ENCODE peak calls at places on chromosome X, in eight cellular contexts. Y is body of pancreas, P is IMR-90, Z is testis, T is PC-3, H is thyroid gland, U is GM12878, R is transverse colon. A is an unnamed sample.

GRCh38 chrX:9114245-9114644 is 80.3 kb upstream of the FAM9B start:
- DNase-seq in Y (no peak), P (no peak), Z (no peak), T (peak; percentile 39), H (no peak), U (no peak), R (no peak), A (no peak)

GRCh38 chrX:124829930-124830329 is 483.6 kb downstream of the SH2D1A start:
- DNase-seq in Y (no peak), P (no peak), Z (no peak), T (no peak), H (no peak), U (no peak), R (no peak), A (no peak)

GRCh38 chrX:37922926-37923325 is 75.6 kb upstream of the DYNLT3 start:
- DNase-seq in Y (peak; percentile 13), P (no peak), Z (peak; percentile 16), T (no peak), H (no peak), U (no peak), R (peak; percentile 12), A (no peak)

GRCh38 chrX:94454159-94454558 is 780.2 kb downstream of the FAM133A start:
- DNase-seq in Y (no peak), P (no peak), Z (no peak), T (no peak), H (no peak), U (no peak), R (no peak), A (no peak)

GRCh38 chrX:83658731-83659130 is 150.6 kb downstream of the POU3F4 start:
- DNase-seq in Y (no peak), P (no peak), Z (no peak), T (no peak), H (no peak), U (no peak), R (no peak), A (no peak)

GRCh38 chrX:11670316-11670715 is 4.6 kb upstream of the ARHGAP6 start:
- DNase-seq in Y (no peak), P (no peak), Z (no peak), T (no peak), H (no peak), U (no peak), R (no peak), A (no peak)

GRCh38 chrX:41887691-41888090 is 35.7 kb downstream of the CASK start:
- DNase-seq in Y (no peak), P (no peak), Z (no peak), T (no peak), H (no peak), U (no peak), R (no peak), A (no peak)

GRCh38 chrX:2566044-2566443 is 65.3 kb upstream of the DHRSX start:
- DNase-seq in Y (no peak), P (no peak), Z (no peak), T (no peak), H (no peak), U (no peak), R (no peak), A (no peak)

GRCh38 chrX:119069762-119070161 is 3.0 kb upstream of the CT47C1 start:
- DNase-seq in Y (no peak), P (no peak), Z (no peak), T (no peak), H (no peak), U (no peak), R (no peak), A (no peak)

GRCh38 chrX:38225093-38225492 is 4.4 kb upstream of the SRPX start:
- DNase-seq in Y (no peak), P (peak; percentile 60), Z (no peak), T (no peak), H (no peak), U (no peak), R (no peak), A (no peak)

GRCh38 chrX:38278682-38279081 is 48.6 kb downstream of the RPGR start:
- DNase-seq in Y (no peak), P (peak; percentile 8), Z (no peak), T (peak; percentile 26), H (no peak), U (no peak), R (no peak), A (no peak)

GRCh38 chrX:65697915-65698796 is 30.7 kb downstream of the MSN start:
- DNase-seq in Y (peak; percentile 57), P (no peak), Z (no peak), T (no peak), H (peak; percentile 81), U (peak; percentile 83), R (peak; percentile 66), A (no peak)

GRCh38 chrX:65697173-65697572 is 29.7 kb downstream of the MSN start:
- DNase-seq in Y (no peak), P (peak; percentile 79), Z (no peak), T (no peak), H (no peak), U (no peak), R (no peak), A (no peak)

GRCh38 chrX:65696613-65697012 is 29.2 kb downstream of the MSN start:
- DNase-seq in Y (no peak), P (no peak), Z (no peak), T (no peak), H (no peak), U (no peak), R (no peak), A (no peak)

GRCh38 chrX:65690057-65690855 is 22.8 kb downstream of the MSN start:
- DNase-seq in Y (no peak), P (peak; percentile 78), Z (peak; percentile 60), T (peak; percentile 60), H (peak; percentile 71), U (no peak), R (no peak), A (no peak)

GRCh38 chrX:65695849-65696248 is 28.4 kb downstream of the MSN start:
- DNase-seq in Y (no peak), P (no peak), Z (no peak), T (no peak), H (no peak), U (no peak), R (no peak), A (no peak)
- H3K4me1 ChIP-seq in Y (no peaks in the 10 kb centered on the region), P (peaks cover 16% of the 10 kb centered on the region), Z (peaks cover 2% of the 10 kb centered on the region), T (peaks cover 5% of the 10 kb centered on the region), H (peaks cover 79% of the 10 kb centered on the region), U (peaks cover 59% of the 10 kb centered on the region), R (no peaks in the 10 kb centered on the region), A (no peaks in the 10 kb centered on the region)

GRCh38 chrX:113726898-113727297 is 857.0 kb upstream of the HTR2C start:
- DNase-seq in Y (no peak), P (no peak), Z (no peak), T (no peak), H (no peak), U (no peak), R (no peak), A (no peak)
- H3K27me3 ChIP-seq in Y (no peaks in the 10 kb centered on the region), P (no peaks in the 10 kb centered on the region), Z (no peaks in the 10 kb centered on the region), T (no peaks in the 10 kb centered on the region), H (no peaks in the 10 kb centered on the region), U (no peaks in the 10 kb centered on the region), R (no peaks in the 10 kb centered on the region), A (no peaks in the 10 kb centered on the region)

GRCh38 chrX:68998716-68999115 is 166.5 kb downstream of the PJA1 start:
- DNase-seq in Y (no peak), P (no peak), Z (no peak), T (peak; percentile 31), H (no peak), U (no peak), R (peak; percentile 29), A (no peak)

GRCh38 chrX:68995780-68996551 is 167.1 kb downstream of the EFNB1 start:
- DNase-seq in Y (peak; percentile 26), P (peak; percentile 78), Z (peak; percentile 54), T (no peak), H (peak; percentile 4), U (no peak), R (peak; percentile 79), A (peak; percentile 62)

GRCh38 chrX:68997461-68997860 is 167.8 kb downstream of the PJA1 start:
- DNase-seq in Y (no peak), P (peak; percentile 22), Z (no peak), T (no peak), H (no peak), U (no peak), R (no peak), A (no peak)

GRCh38 chrX:68999351-68999750 is 165.9 kb downstream of the PJA1 start:
- DNase-seq in Y (no peak), P (peak; percentile 24), Z (no peak), T (peak; percentile 92), H (no peak), U (no peak), R (no peak), A (no peak)

DNA sequence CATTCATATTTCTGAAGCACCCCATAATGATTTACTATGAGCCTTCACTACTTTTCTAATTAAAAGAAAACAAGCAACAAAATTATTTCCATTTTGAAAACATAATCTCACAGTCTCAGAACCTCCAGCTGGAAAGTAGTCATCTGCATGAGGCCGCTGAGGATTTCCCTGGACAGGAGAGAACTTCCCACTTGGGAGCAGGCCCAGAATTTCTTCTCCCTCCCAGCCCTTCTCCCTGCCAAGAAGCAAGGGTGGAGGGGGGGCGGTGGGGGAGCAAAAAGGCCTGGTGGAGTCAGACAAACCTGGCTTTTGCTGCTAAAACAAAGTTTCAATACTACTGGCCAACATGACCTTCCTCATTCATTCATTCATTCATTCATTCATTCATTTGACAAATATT is 167.3 kb downstream of the PJA1 start:
- DNase-seq in Y (peak; percentile 45), P (peak; percentile 83), Z (peak; percentile 64), T (peak; percentile 16), H (peak; percentile 51), U (no peak), R (peak; percentile 31), A (peak; percentile 38)
- H3K4me1 ChIP-seq in Y (peaks cover 7% of the 10 kb centered on the region), P (peaks cover 11% of the 10 kb centered on the region), Z (no peaks in the 10 kb centered on the region), T (peaks cover 34% of the 10 kb centered on the region), H (no peaks in the 10 kb centered on the region), U (no peaks in the 10 kb centered on the region), R (peaks cover 8% of the 10 kb centered on the region), A (peaks cover 13% of the 10 kb centered on the region)

GRCh38 chrX:108264376-108264775 is 172.8 kb downstream of the ATG4A start:
- DNase-seq in Y (no peak), P (no peak), Z (no peak), T (no peak), H (no peak), U (no peak), R (no peak), A (no peak)

GRCh38 chrX:108257556-108257955 is 166.0 kb downstream of the ATG4A start:
- DNase-seq in Y (no peak), P (no peak), Z (no peak), T (peak; percentile 60), H (no peak), U (no peak), R (no peak), A (no peak)

GRCh38 chrX:108267561-108267960 is 170.7 kb downstream of the COL4A6 start:
- DNase-seq in Y (no peak), P (no peak), Z (no peak), T (no peak), H (no peak), U (no peak), R (no peak), A (no peak)

DNA sequence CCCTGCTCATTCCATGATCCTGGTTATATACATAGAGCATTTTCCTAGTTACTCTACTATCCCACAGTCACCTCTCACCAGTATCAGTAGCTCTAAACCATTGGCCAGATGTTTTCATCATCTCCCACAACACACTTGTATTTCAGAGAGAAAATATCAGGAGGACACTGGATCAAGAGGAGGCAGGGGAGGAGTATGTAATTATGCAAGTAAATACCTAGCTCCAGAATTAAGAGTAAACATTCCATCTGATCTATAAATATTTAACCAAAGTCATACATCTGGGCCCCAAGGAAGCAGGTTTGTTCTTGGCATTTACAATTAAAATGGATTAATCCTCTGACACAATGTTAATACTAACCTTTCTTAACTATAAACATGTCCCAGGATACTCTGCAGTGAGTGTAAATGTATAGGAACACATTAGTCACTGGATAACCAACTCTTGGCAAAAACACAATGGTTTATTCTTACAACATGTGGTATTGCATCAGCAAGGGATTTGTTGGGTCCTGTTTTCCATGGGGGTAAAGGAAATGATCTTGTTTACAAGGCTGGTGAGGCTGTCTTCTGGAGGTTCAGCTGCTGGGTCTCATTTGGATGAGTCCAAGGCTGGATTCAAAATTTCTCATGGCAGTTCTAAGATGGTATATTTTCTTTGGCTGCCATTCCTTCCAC is 170.1 kb downstream of the ATG4A start:
- DNase-seq in Y (no peak), P (peak; percentile 80), Z (no peak), T (peak; percentile 83), H (no peak), U (no peak), R (no peak), A (peak; percentile 11)
- H3K27me3 ChIP-seq in Y (no peaks in the 10 kb centered on the region), P (no peaks in the 10 kb centered on the region), Z (no peaks in the 10 kb centered on the region), T (no peaks in the 10 kb centered on the region), H (no peaks in the 10 kb centered on the region), U (no peaks in the 10 kb centered on the region), R (no peaks in the 10 kb centered on the region), A (no peaks in the 10 kb centered on the region)